ENCODE peak calls at places on chromosome 9, in nine cellular contexts. One of them, this sample, is unnamed.

GRCh38 chr9:96450613-96451544 is 910 bp downstream of the HABP4 start:
- DNase-seq in ureter: peak
- DNase-seq in AG04449: no peak
- DNase-seq in stimulated activated CD8-positive, alpha-beta memory T cell treated with anti-CD3 and anti-CD28 coated beads, Interleukin-7, amount 100 ng/mL, for 4 hours: peak
- DNase-seq in SK-N-DZ: peak
- DNase-seq in heart left ventricle: peak
- DNase-seq in cerebellar nuclear complex: no peak
- DNase-seq in frontal cortex: peak
- DNase-seq in amniotic stem cell: no peak
- DNase-seq in this sample: peak

GRCh38 chr9:128394404-128395168 is 23.4 kb downstream of the URM1 start:
- DNase-seq in frontal cortex: no peak
- DNase-seq in ureter: no peak
- DNase-seq in heart left ventricle: no peak
- DNase-seq in SK-N-DZ: no peak
- DNase-seq in cerebellar nuclear complex: no peak
- DNase-seq in amniotic stem cell: no peak
- DNase-seq in stimulated activated CD8-positive, alpha-beta memory T cell treated with anti-CD3 and anti-CD28 coated beads, Interleukin-7, amount 100 ng/mL, for 4 hours: no peak
- DNase-seq in AG04449: no peak
- DNase-seq in this sample: no peak

GRCh38 chr9:20513126-20513913 is 109.0 kb downstream of the MLLT3 start:
- DNase-seq in frontal cortex: no peak
- DNase-seq in SK-N-DZ: no peak
- DNase-seq in cerebellar nuclear complex: no peak
- DNase-seq in ureter: no peak
- DNase-seq in stimulated activated CD8-positive, alpha-beta memory T cell treated with anti-CD3 and anti-CD28 coated beads, Interleukin-7, amount 100 ng/mL, for 4 hours: no peak
- DNase-seq in amniotic stem cell: no peak
- DNase-seq in heart left ventricle: no peak
- DNase-seq in AG04449: no peak
- DNase-seq in this sample: no peak

GRCh38 chr9:98038958-98039357 is 17.6 kb upstream of the NANS start:
- DNase-seq in stimulated activated CD8-positive, alpha-beta memory T cell treated with anti-CD3 and anti-CD28 coated beads, Interleukin-7, amount 100 ng/mL, for 4 hours: no peak
- DNase-seq in AG04449: no peak
- DNase-seq in frontal cortex: no peak
- DNase-seq in SK-N-DZ: no peak
- DNase-seq in amniotic stem cell: no peak
- DNase-seq in heart left ventricle: no peak
- DNase-seq in cerebellar nuclear complex: no peak
- DNase-seq in ureter: no peak
- DNase-seq in this sample: no peak

GRCh38 chr9:13023498-13023897 is 248.7 kb downstream of the LURAP1L start:
- DNase-seq in heart left ventricle: no peak
- DNase-seq in amniotic stem cell: no peak
- DNase-seq in cerebellar nuclear complex: no peak
- DNase-seq in stimulated activated CD8-positive, alpha-beta memory T cell treated with anti-CD3 and anti-CD28 coated beads, Interleukin-7, amount 100 ng/mL, for 4 hours: no peak
- DNase-seq in AG04449: no peak
- DNase-seq in SK-N-DZ: no peak
- DNase-seq in frontal cortex: no peak
- DNase-seq in ureter: no peak
- DNase-seq in this sample: no peak

GRCh38 chr9:86968258-86968920 is 21.1 kb upstream of the GAS1 start:
- DNase-seq in frontal cortex: no peak
- DNase-seq in ureter: no peak
- DNase-seq in SK-N-DZ: no peak
- DNase-seq in heart left ventricle: no peak
- DNase-seq in AG04449: no peak
- DNase-seq in amniotic stem cell: no peak
- DNase-seq in stimulated activated CD8-positive, alpha-beta memory T cell treated with anti-CD3 and anti-CD28 coated beads, Interleukin-7, amount 100 ng/mL, for 4 hours: no peak
- DNase-seq in cerebellar nuclear complex: no peak
- DNase-seq in this sample: peak

GRCh38 chr9:124015091-124015660 is 3.6 kb downstream of the LHX2 start:
- DNase-seq in cerebellar nuclear complex: no peak
- DNase-seq in SK-N-DZ: no peak
- DNase-seq in AG04449: no peak
- DNase-seq in frontal cortex: no peak
- DNase-seq in amniotic stem cell: no peak
- DNase-seq in ureter: no peak
- DNase-seq in heart left ventricle: no peak
- DNase-seq in stimulated activated CD8-positive, alpha-beta memory T cell treated with anti-CD3 and anti-CD28 coated beads, Interleukin-7, amount 100 ng/mL, for 4 hours: no peak
- DNase-seq in this sample: no peak

GRCh38 chr9:126844085-126844484 is 16.4 kb upstream of the ZBTB34 start:
- DNase-seq in amniotic stem cell: peak
- DNase-seq in heart left ventricle: no peak
- DNase-seq in frontal cortex: peak
- DNase-seq in ureter: no peak
- DNase-seq in AG04449: peak
- DNase-seq in cerebellar nuclear complex: no peak
- DNase-seq in stimulated activated CD8-positive, alpha-beta memory T cell treated with anti-CD3 and anti-CD28 coated beads, Interleukin-7, amount 100 ng/mL, for 4 hours: no peak
- DNase-seq in SK-N-DZ: no peak
- DNase-seq in this sample: no peak

GRCh38 chr9:3241290-3241689 is 284.5 kb downstream of the RFX3 start:
- DNase-seq in amniotic stem cell: no peak
- DNase-seq in cerebellar nuclear complex: no peak
- DNase-seq in ureter: no peak
- DNase-seq in SK-N-DZ: no peak
- DNase-seq in AG04449: no peak
- DNase-seq in heart left ventricle: no peak
- DNase-seq in frontal cortex: no peak
- DNase-seq in stimulated activated CD8-positive, alpha-beta memory T cell treated with anti-CD3 and anti-CD28 coated beads, Interleukin-7, amount 100 ng/mL, for 4 hours: no peak
- DNase-seq in this sample: no peak

GRCh38 chr9:107847977-107848376 is 358.4 kb upstream of the KLF4 start:
- DNase-seq in heart left ventricle: no peak
- DNase-seq in frontal cortex: no peak
- DNase-seq in stimulated activated CD8-positive, alpha-beta memory T cell treated with anti-CD3 and anti-CD28 coated beads, Interleukin-7, amount 100 ng/mL, for 4 hours: no peak
- DNase-seq in amniotic stem cell: peak
- DNase-seq in cerebellar nuclear complex: no peak
- DNase-seq in ureter: no peak
- DNase-seq in SK-N-DZ: no peak
- DNase-seq in AG04449: no peak
- DNase-seq in this sample: no peak

GRCh38 chr9:95032580-95033298 is 284.8 kb downstream of the FANCC start:
- DNase-seq in ureter: no peak
- DNase-seq in AG04449: no peak
- DNase-seq in SK-N-DZ: no peak
- DNase-seq in heart left ventricle: no peak
- DNase-seq in frontal cortex: no peak
- DNase-seq in stimulated activated CD8-positive, alpha-beta memory T cell treated with anti-CD3 and anti-CD28 coated beads, Interleukin-7, amount 100 ng/mL, for 4 hours: no peak
- DNase-seq in cerebellar nuclear complex: no peak
- DNase-seq in amniotic stem cell: no peak
- DNase-seq in this sample: no peak

GRCh38 chr9:6645153-6646027 is at the start of gene GLDC:
- DNase-seq in cerebellar nuclear complex: no peak
- DNase-seq in AG04449: no peak
- DNase-seq in amniotic stem cell: no peak
- DNase-seq in ureter: peak
- DNase-seq in frontal cortex: peak
- DNase-seq in SK-N-DZ: peak
- DNase-seq in stimulated activated CD8-positive, alpha-beta memory T cell treated with anti-CD3 and anti-CD28 coated beads, Interleukin-7, amount 100 ng/mL, for 4 hours: no peak
- DNase-seq in heart left ventricle: peak
- DNase-seq in this sample: peak

GRCh38 chr9:20551236-20551635 is 71.1 kb downstream of the MLLT3 start:
- DNase-seq in AG04449: no peak
- DNase-seq in ureter: no peak
- DNase-seq in SK-N-DZ: no peak
- DNase-seq in stimulated activated CD8-positive, alpha-beta memory T cell treated with anti-CD3 and anti-CD28 coated beads, Interleukin-7, amount 100 ng/mL, for 4 hours: no peak
- DNase-seq in cerebellar nuclear complex: no peak
- DNase-seq in frontal cortex: no peak
- DNase-seq in heart left ventricle: no peak
- DNase-seq in amniotic stem cell: no peak
- DNase-seq in this sample: no peak

GRCh38 chr9:131432050-131432449 is 38.2 kb downstream of the PRRC2B start:
- DNase-seq in ureter: no peak
- DNase-seq in stimulated activated CD8-positive, alpha-beta memory T cell treated with anti-CD3 and anti-CD28 coated beads, Interleukin-7, amount 100 ng/mL, for 4 hours: no peak
- DNase-seq in SK-N-DZ: no peak
- DNase-seq in AG04449: no peak
- DNase-seq in amniotic stem cell: no peak
- DNase-seq in heart left ventricle: no peak
- DNase-seq in cerebellar nuclear complex: no peak
- DNase-seq in frontal cortex: no peak
- DNase-seq in this sample: no peak

GRCh38 chr9:128552744-128553221 is 396 bp downstream of the SPTAN1 start:
- DNase-seq in ureter: peak
- DNase-seq in frontal cortex: peak
- DNase-seq in heart left ventricle: peak
- DNase-seq in AG04449: no peak
- DNase-seq in cerebellar nuclear complex: no peak
- DNase-seq in SK-N-DZ: peak
- DNase-seq in stimulated activated CD8-positive, alpha-beta memory T cell treated with anti-CD3 and anti-CD28 coated beads, Interleukin-7, amount 100 ng/mL, for 4 hours: peak
- DNase-seq in amniotic stem cell: no peak
- DNase-seq in this sample: peak

GRCh38 chr9:76020654-76021053 is 130.2 kb downstream of the PCSK5 start:
- DNase-seq in frontal cortex: no peak
- DNase-seq in SK-N-DZ: no peak
- DNase-seq in amniotic stem cell: no peak
- DNase-seq in stimulated activated CD8-positive, alpha-beta memory T cell treated with anti-CD3 and anti-CD28 coated beads, Interleukin-7, amount 100 ng/mL, for 4 hours: no peak
- DNase-seq in AG04449: no peak
- DNase-seq in ureter: no peak
- DNase-seq in heart left ventricle: no peak
- DNase-seq in cerebellar nuclear complex: no peak
- DNase-seq in this sample: no peak

GRCh38 chr9:85420750-85421149 is 321.0 kb downstream of the AGTPBP1 start:
- DNase-seq in ureter: no peak
- DNase-seq in frontal cortex: no peak
- DNase-seq in AG04449: peak
- DNase-seq in stimulated activated CD8-positive, alpha-beta memory T cell treated with anti-CD3 and anti-CD28 coated beads, Interleukin-7, amount 100 ng/mL, for 4 hours: no peak
- DNase-seq in SK-N-DZ: peak
- DNase-seq in amniotic stem cell: no peak
- DNase-seq in heart left ventricle: no peak
- DNase-seq in cerebellar nuclear complex: no peak
- DNase-seq in this sample: no peak

GRCh38 chr9:110241491-110242321 is 14.6 kb downstream of the TXN start:
- DNase-seq in stimulated activated CD8-positive, alpha-beta memory T cell treated with anti-CD3 and anti-CD28 coated beads, Interleukin-7, amount 100 ng/mL, for 4 hours: no peak
- DNase-seq in AG04449: no peak
- DNase-seq in amniotic stem cell: no peak
- DNase-seq in cerebellar nuclear complex: no peak
- DNase-seq in heart left ventricle: no peak
- DNase-seq in SK-N-DZ: no peak
- DNase-seq in ureter: no peak
- DNase-seq in frontal cortex: no peak
- DNase-seq in this sample: no peak

GRCh38 chr9:115997923-115998322 is 155.7 kb upstream of the PAPPA start:
- DNase-seq in SK-N-DZ: no peak
- DNase-seq in heart left ventricle: no peak
- DNase-seq in cerebellar nuclear complex: no peak
- DNase-seq in frontal cortex: no peak
- DNase-seq in amniotic stem cell: no peak
- DNase-seq in stimulated activated CD8-positive, alpha-beta memory T cell treated with anti-CD3 and anti-CD28 coated beads, Interleukin-7, amount 100 ng/mL, for 4 hours: no peak
- DNase-seq in AG04449: no peak
- DNase-seq in ureter: no peak
- DNase-seq in this sample: no peak